ENCODE peak calls at places on chromosomes 7 and 10, in four cellular contexts. J is H1, H is HepG2, F is K562. E is an unnamed sample.

GRCh38 chr7:105131890-105132289 is 117.9 kb downstream of the KMT2E start:
- DNase-seq in J (no peak), H (no peak), F (no peak), E (no peak)

GRCh38 chr10:44125879-44126675 is 258.8 kb downstream of the CXCL12 start:
- DNase-seq in J (no peak), H (no peak), F (no peak), E (no peak)

GRCh38 chr10:102227050-102227449 is 951 bp downstream of the ELOVL3 start:
- DNase-seq in J (no peak), H (peak; percentile 53), F (no peak), E (no peak)

GRCh38 chr10:30127120-30127541 is 67.7 kb upstream of the JCAD start:
- DNase-seq in J (no peak), H (no peak), F (no peak), E (no peak)

GRCh38 chr10:30435068-30435422 is 1.1 kb downstream of the MAP3K8 start:
- DNase-seq in J (no peak), H (no peak), F (no peak), E (no peak)

GRCh38 chr10:76547352-76547972 is 1090.1 kb downstream of the KCNMA1 start:
- DNase-seq in J (peak; percentile 15), H (peak; percentile 74), F (peak; percentile 70), E (no peak)

GRCh38 chr10:132724436-132724835 is 61.5 kb downstream of the NKX6-2 start:
- DNase-seq in J (no peak), H (no peak), F (no peak), E (no peak)

GRCh38 chr10:32000937-32001336 is 55.3 kb downstream of the KIF5B start:
- DNase-seq in J (no peak), H (no peak), F (no peak), E (no peak)

GRCh38 chr10:24153537-24153936 is 55.4 kb upstream of the KIAA1217 start:
- DNase-seq in J (no peak), H (no peak), F (no peak), E (no peak)

GRCh38 chr10:91349381-91349780 is 60.8 kb upstream of the HECTD2 start:
- DNase-seq in J (no peak), H (no peak), F (no peak), E (no peak)

GRCh38 chr10:75982611-75983369 is 551.4 kb downstream of the LRMDA start:
- DNase-seq in J (no peak), H (no peak), F (no peak), E (no peak)

GRCh38 chr10:6667679-6668270 is 87.7 kb upstream of the PRKCQ start:
- DNase-seq in J (no peak), H (peak; percentile 18), F (peak; percentile 46), E (no peak)

GRCh38 chr7:146658604-146659003 is 542.0 kb downstream of the CNTNAP2 start:
- DNase-seq in J (no peak), H (no peak), F (no peak), E (no peak)

GRCh38 chr7:24920702-24921679 is 59.0 kb downstream of the OSBPL3 start:
- DNase-seq in J (no peak), H (no peak), F (peak; percentile 27), E (no peak)

GRCh38 chr7:155506854-155507337 is 39.5 kb downstream of the CNPY1 start:
- DNase-seq in J (no peak), H (no peak), F (no peak), E (no peak)
- TF ChIP-seq YY1 in J (no peak), H (no peak), F (no peak), E (no peak)

DNA sequence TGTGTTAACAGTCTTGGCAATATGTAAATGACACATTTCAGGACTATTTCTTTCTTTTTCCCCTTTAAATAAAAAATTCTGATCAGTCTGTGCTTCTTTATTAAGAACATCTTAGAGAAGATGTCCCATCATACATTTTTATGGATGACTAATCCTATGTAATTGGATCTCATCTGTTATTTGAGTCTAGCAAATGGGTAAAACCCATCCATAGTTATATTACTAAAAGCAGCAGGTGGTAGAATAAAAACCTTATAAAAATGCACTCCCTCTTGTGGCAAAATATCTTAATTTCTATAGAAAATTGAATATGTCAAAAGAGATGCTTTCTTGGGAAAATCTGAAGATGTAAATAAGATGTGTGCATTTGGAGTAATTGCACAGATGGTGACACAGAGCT is 35.3 kb downstream of the TRRAP start:
- DNase-seq in J (no peak), H (no peak), F (no peak), E (no peak)
- TF ChIP-seq EP300 in J (no peak), H (no peak), F (no peak), E (no peak)

GRCh38 chr10:93149761-93150160 is 76.1 kb downstream of the CYP26A1 start:
- DNase-seq in J (no peak), H (no peak), F (no peak), E (no peak)
- TF ChIP-seq YY1 in J (no peak), H (no peak), F (no peak), E (no peak)

GRCh38 chr10:16809074-16809718 is 8.0 kb downstream of the RSU1 start:
- DNase-seq in J (no peak), H (peak; percentile 29), F (peak; percentile 58), E (no peak)
- TF ChIP-seq EP300 in J (no peak), H (no peak), F (no peak), E (no peak)

GRCh38 chr10:876442-876841 is 55.1 kb downstream of the LARP4B start:
- DNase-seq in J (no peak), H (no peak), F (no peak), E (no peak)

GRCh38 chr10:878895-879294 is 52.6 kb downstream of the LARP4B start:
- DNase-seq in J (no peak), H (no peak), F (no peak), E (no peak)

GRCh38 chr10:873020-873419 is 58.5 kb downstream of the LARP4B start:
- DNase-seq in J (no peak), H (no peak), F (no peak), E (no peak)

GRCh38 chr10:878333-878753 is 53.2 kb downstream of the LARP4B start:
- DNase-seq in J (no peak), H (no peak), F (no peak), E (no peak)
- TF ChIP-seq YY1 in J (no peak), H (no peak), F (no peak), E (no peak)

DNA sequence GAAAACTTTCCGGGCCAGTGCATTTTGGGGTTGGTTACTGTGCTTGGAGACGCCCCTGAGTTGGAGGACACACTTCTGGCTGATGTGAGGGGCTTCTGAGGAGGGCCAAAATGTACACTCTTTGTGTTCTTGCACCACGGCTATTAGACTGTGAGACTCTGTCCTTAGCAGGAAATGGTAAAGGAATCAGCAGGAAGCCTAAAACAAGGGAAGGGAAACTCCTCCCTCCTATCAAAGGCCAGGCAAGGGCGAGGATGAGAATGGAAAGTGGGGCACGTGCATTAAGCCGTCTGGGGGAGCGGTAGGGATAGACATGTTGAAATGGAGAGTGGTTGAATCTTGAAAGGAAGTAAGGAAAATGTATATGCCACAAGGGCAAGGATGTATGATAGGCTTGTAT is 1.8 kb upstream of the SRGN start:
- DNase-seq in J (no peak), H (no peak), F (peak; percentile 50), E (no peak)
- TF ChIP-seq EP300 in J (no peak), H (no peak), F (no peak), E (no peak)

DNA sequence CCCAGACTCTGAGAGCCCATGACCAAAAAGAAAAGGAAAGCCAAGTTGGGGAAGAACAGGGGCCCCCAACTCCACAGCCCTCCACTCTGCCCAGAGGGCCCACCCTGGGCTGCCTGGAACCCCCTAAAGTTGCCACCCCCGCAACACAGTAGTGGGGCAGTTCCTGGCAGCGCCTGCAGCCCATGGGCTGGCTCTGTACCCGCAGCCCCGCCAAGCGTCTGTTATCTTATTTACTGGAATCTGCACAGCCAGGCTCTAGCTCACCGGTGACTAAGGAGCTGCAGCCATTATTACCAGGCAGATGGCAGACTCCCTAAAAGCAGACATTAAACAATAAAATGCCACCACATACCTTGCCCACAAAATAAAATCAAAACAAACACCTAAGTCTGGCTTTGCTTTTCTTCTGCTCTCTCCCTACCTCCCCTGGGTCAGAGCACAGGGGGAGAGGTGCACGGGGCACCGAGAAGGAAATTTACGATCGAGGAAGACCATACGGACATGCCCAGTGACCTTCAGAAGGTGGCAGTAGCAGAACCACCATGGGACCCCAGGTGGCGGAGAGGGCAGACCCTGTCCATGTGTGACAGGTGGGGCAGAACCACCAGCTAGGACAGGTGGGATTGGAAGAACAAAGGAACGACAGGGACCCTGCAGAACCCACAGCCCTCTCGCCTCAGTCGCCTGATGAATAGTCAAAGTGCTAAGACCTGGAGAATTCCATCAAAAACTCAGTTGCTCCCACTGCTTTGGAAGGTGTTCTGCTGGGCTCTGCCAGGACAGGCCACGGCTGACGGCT is 66.3 kb downstream of the PRKAG2 start:
- DNase-seq in J (no peak), H (no peak), F (no peak), E (no peak)
- TF ChIP-seq YY1 in J (no peak), H (no peak), F (no peak), E (no peak)

GRCh38 chr7:44064791-44065430 is 456 bp downstream of the PGAM2 start:
- DNase-seq in J (no peak), H (no peak), F (no peak), E (no peak)

GRCh38 chr7:44063894-44064651 is 1.3 kb downstream of the PGAM2 start:
- DNase-seq in J (no peak), H (no peak), F (no peak), E (no peak)

GRCh38 chr7:44062180-44062902 is 3.0 kb downstream of the PGAM2 start:
- DNase-seq in J (no peak), H (no peak), F (no peak), E (no peak)

GRCh38 chr7:44062903-44063295 is 2.5 kb downstream of the PGAM2 start:
- DNase-seq in J (no peak), H (no peak), F (no peak), E (no peak)

GRCh38 chr7:44063547-44063893 is 1.8 kb downstream of the PGAM2 start:
- DNase-seq in J (no peak), H (no peak), F (no peak), E (no peak)
- TF ChIP-seq EP300 in J (no peak), H (no peak), F (no peak), E (no peak)

DNA sequence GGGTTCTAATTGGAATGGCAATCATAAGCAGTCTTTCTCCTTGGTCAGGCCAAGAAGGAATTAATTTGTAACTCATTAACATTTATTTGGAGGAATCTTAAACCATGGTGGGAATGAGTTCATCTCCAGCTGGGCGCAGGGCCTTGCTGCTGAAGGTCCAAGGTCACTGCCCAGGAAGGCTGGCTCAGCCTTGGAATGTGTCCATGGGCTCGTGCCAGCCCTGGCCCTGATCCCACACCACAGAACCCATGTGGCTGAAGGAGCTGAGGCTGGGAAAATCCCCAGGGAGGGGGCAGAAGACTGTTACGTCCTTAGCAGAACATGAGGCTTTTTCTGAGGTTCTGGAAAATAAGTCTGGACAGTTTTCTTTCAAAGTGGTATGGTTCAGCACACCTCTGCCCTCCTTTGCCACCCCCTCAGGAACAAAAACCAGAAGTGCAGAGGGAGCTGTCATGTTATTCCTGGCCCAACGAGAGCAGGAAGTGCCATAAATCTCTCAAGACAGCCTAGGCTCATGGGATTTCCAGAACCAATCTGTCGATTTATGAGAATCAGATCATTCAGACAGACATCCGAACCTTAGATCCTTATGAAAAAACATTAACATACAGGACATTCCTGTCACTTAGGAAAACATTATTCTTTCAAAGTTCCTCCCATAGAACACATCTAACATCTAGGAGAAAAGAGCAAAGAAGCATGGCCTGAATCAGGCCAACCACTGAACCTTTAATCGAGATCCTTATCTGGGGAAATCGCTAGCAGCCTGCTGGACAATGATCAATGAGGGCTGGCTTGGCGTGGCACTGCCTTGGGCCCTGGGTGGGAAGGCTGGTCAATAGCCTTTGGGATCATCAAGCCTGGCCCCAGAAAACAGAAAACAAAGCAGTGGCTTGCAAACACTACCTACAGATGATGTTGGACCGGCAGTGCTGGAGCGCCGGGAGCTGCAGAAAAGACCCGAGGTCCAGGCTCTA is 134.3 kb downstream of the TAX1BP1 start:
- DNase-seq in J (no peak), H (no peak), F (no peak), E (no peak)
- TF ChIP-seq YY1 in J (no peak), H (no peak), F (no peak), E (no peak)

E was measured in GM12878.